ENCODE peak calls at places on chromosomes 11 and 22, in ten cellular contexts. B is pancreas, Z is sigmoid colon, P is mucosa of descending colon, T is transverse colon, M is neural progenitor cell, Q is psoas muscle, W is adipocyte, N is brain microvascular endothelial cell, C is tibial nerve. Y is an unnamed sample.

GRCh38 chr11:70811915-70812314 is 413.6 kb downstream of the CTTN start:
- DNase-seq in B (no peak), Z (no peak), P (no peak), T (no peak), M (no peak), Q (no peak), W (no peak), N (no peak), C (no peak), Y (no peak)

GRCh38 chr11:44621140-44621681 is 55.7 kb downstream of the CD82 start:
- DNase-seq in B (peak), Z (peak), P (peak), T (peak), M (peak), Q (peak), W (peak), N (peak), C (peak), Y (peak)

GRCh38 chr11:10654211-10655150 is 39.1 kb downstream of the IRAG1 start:
- DNase-seq in B (no peak), Z (peak), P (no peak), T (no peak), M (peak), Q (no peak), W (peak), N (no peak), C (no peak), Y (peak)

GRCh38 chr11:68503792-68504191 is 43.2 kb downstream of the PPP6R3 start:
- DNase-seq in B (no peak), Z (no peak), P (no peak), T (no peak), M (no peak), Q (no peak), W (no peak), N (no peak), C (no peak), Y (no peak)

GRCh38 chr22:31344369-31345330 is 1.5 kb downstream of the PATZ1 start:
- DNase-seq in B (peak), Z (peak), P (peak), T (peak), M (peak), Q (peak), W (peak), N (peak), C (peak), Y (peak)

GRCh38 chr22:50713571-50714056 is 24.4 kb upstream of the ACR start:
- DNase-seq in B (peak), Z (peak), P (no peak), T (no peak), M (no peak), Q (peak), W (no peak), N (no peak), C (peak), Y (no peak)

GRCh38 chr11:114317738-114318137 is 21.5 kb downstream of the NNMT start:
- DNase-seq in B (no peak), Z (no peak), P (no peak), T (no peak), M (peak), Q (no peak), W (peak), N (no peak), C (no peak), Y (peak)

GRCh38 chr11:131430466-131431176 is 60.2 kb downstream of the NTM start:
- DNase-seq in B (no peak), Z (no peak), P (no peak), T (no peak), M (no peak), Q (no peak), W (peak), N (no peak), C (peak), Y (no peak)

GRCh38 chr22:17634696-17635095 is 3.9 kb upstream of the BCL2L13 start:
- DNase-seq in B (no peak), Z (no peak), P (no peak), T (no peak), M (no peak), Q (no peak), W (no peak), N (no peak), C (no peak), Y (peak)

GRCh38 chr22:27990879-27991278 is 71.8 kb upstream of the PITPNB start:
- DNase-seq in B (peak), Z (peak), P (no peak), T (peak), M (peak), Q (peak), W (no peak), N (no peak), C (peak), Y (peak)

GRCh38 chr11:43689167-43689566 is 8.6 kb downstream of the HSD17B12 start:
- DNase-seq in B (no peak), Z (no peak), P (no peak), T (no peak), M (no peak), Q (no peak), W (no peak), N (no peak), C (no peak), Y (no peak)

GRCh38 chr11:130847517-130847916 is 68.8 kb downstream of the SNX19 start:
- DNase-seq in B (no peak), Z (no peak), P (no peak), T (no peak), M (no peak), Q (no peak), W (peak), N (peak), C (no peak), Y (peak)

GRCh38 chr22:20037419-20037818 is 16.5 kb downstream of the TANGO2 start:
- DNase-seq in B (no peak), Z (no peak), P (no peak), T (no peak), M (no peak), Q (no peak), W (no peak), N (no peak), C (no peak), Y (no peak)

GRCh38 chr22:36419177-36419911 is 31.6 kb upstream of the MYH9 start:
- DNase-seq in B (no peak), Z (peak), P (peak), T (peak), M (no peak), Q (no peak), W (peak), N (no peak), C (peak), Y (peak)

GRCh38 chr22:36413022-36413770 is 25.4 kb upstream of the MYH9 start:
- DNase-seq in B (no peak), Z (no peak), P (no peak), T (no peak), M (no peak), Q (no peak), W (no peak), N (no peak), C (no peak), Y (no peak)

GRCh38 chr22:36415415-36416168 is 27.8 kb upstream of the MYH9 start:
- DNase-seq in B (no peak), Z (no peak), P (no peak), T (no peak), M (no peak), Q (no peak), W (no peak), N (no peak), C (no peak), Y (no peak)

GRCh38 chr22:36419912-36420882 is 32.4 kb upstream of the MYH9 start:
- DNase-seq in B (no peak), Z (no peak), P (no peak), T (peak), M (no peak), Q (no peak), W (no peak), N (no peak), C (peak), Y (no peak)

DNA sequence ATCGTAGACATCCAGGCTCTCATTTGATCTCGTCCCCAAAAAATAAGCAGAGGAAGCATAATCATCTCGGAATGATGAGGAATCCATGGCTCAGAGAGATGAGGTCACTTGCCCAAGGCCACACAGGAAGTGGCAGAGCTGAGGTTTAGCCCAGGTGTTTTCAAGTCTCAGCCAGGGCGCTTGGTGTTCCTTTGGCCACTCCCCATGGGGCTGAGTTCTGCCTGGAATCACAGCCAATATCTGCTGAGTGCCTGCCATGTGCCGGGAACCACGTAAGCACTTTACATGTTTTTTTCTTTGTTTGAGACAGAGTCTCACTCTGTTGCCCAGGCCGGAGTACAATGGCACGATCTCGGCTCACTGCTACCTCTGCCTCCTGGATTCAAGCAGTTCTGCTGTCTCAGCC is 29.5 kb upstream of the MYH9 start:
- DNase-seq in B (peak), Z (no peak), P (peak), T (peak), M (no peak), Q (no peak), W (no peak), N (no peak), C (no peak), Y (no peak)
- H3K4me3 ChIP-seq in B (no peak), Z (no peak), P (no peak), T (no peak), M (no peak), Q (no peak), W (no peak), N (no peak), C (no peak), Y (no peak)

GRCh38 chr11:58578635-58579191 is at the start of gene ZFP91:
- DNase-seq in B (peak), Z (peak), P (peak), T (peak), M (peak), Q (peak), W (peak), N (peak), C (peak), Y (peak)
- H3K4me3 ChIP-seq in B (peak), Z (peak), P (peak), T (peak), M (peak), Q (peak), W (peak), N (peak), C (peak), Y (peak)

GRCh38 chr11:62443390-62444201 is 24.8 kb downstream of the SCGB1A1 start:
- DNase-seq in B (no peak), Z (peak), P (no peak), T (no peak), M (no peak), Q (peak), W (peak), N (no peak), C (peak), Y (peak)

GRCh38 chr11:62446091-62446490 is 27.3 kb downstream of the SCGB1A1 start:
- DNase-seq in B (no peak), Z (peak), P (peak), T (peak), M (no peak), Q (no peak), W (no peak), N (no peak), C (no peak), Y (no peak)

GRCh38 chr11:62444271-62444833 is 25.5 kb downstream of the SCGB1A1 start:
- DNase-seq in B (peak), Z (peak), P (peak), T (peak), M (peak), Q (peak), W (no peak), N (peak), C (peak), Y (peak)

GRCh38 chr11:62445314-62445740 is 26.5 kb downstream of the SCGB1A1 start:
- DNase-seq in B (no peak), Z (peak), P (peak), T (peak), M (no peak), Q (no peak), W (peak), N (no peak), C (peak), Y (peak)

DNA sequence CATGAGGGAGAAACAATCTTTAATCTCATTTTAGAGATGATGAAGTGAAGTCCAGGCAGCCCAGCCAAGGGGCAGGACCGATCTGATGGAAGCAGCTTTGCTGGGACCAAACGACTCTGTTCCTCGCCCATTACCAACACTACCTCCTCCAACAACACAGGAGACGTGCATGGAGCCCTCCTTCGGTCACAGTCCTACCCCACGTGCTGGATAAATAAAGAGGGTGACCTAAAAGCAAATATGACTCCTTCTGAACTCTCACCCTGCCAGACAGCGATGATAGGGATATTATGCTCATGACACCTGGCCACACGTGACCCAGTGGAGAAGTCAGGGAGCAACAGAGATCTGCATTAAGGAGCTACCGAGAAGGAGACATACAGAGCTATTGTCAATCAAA is 26.0 kb downstream of the SCGB1A1 start:
- DNase-seq in B (no peak), Z (peak), P (no peak), T (no peak), M (no peak), Q (no peak), W (no peak), N (no peak), C (no peak), Y (no peak)
- H3K4me3 ChIP-seq in B (no peak), Z (peak), P (no peak), T (peak), M (no peak), Q (peak), W (peak), N (peak), C (peak), Y (peak)

GRCh38 chr11:27293500-27294417 is 69.3 kb downstream of the CCDC34 start:
- DNase-seq in B (no peak), Z (no peak), P (no peak), T (no peak), M (no peak), Q (no peak), W (no peak), N (peak), C (no peak), Y (peak)

GRCh38 chr11:27294654-27295053 is 68.4 kb downstream of the CCDC34 start:
- DNase-seq in B (no peak), Z (no peak), P (no peak), T (peak), M (peak), Q (no peak), W (no peak), N (no peak), C (no peak), Y (no peak)

GRCh38 chr11:27291302-27291889 is 71.6 kb downstream of the CCDC34 start:
- DNase-seq in B (no peak), Z (no peak), P (peak), T (peak), M (peak), Q (no peak), W (no peak), N (no peak), C (no peak), Y (no peak)

GRCh38 chr11:27291954-27292641 is 70.9 kb downstream of the CCDC34 start:
- DNase-seq in B (no peak), Z (no peak), P (peak), T (peak), M (no peak), Q (no peak), W (no peak), N (no peak), C (no peak), Y (no peak)

GRCh38 chr11:27292642-27293020 is 70.4 kb downstream of the CCDC34 start:
- DNase-seq in B (no peak), Z (no peak), P (no peak), T (no peak), M (no peak), Q (no peak), W (no peak), N (no peak), C (no peak), Y (no peak)
- H3K4me3 ChIP-seq in B (no peak), Z (no peak), P (no peak), T (no peak), M (no peak), Q (no peak), W (no peak), N (no peak), C (no peak), Y (no peak)

DNA sequence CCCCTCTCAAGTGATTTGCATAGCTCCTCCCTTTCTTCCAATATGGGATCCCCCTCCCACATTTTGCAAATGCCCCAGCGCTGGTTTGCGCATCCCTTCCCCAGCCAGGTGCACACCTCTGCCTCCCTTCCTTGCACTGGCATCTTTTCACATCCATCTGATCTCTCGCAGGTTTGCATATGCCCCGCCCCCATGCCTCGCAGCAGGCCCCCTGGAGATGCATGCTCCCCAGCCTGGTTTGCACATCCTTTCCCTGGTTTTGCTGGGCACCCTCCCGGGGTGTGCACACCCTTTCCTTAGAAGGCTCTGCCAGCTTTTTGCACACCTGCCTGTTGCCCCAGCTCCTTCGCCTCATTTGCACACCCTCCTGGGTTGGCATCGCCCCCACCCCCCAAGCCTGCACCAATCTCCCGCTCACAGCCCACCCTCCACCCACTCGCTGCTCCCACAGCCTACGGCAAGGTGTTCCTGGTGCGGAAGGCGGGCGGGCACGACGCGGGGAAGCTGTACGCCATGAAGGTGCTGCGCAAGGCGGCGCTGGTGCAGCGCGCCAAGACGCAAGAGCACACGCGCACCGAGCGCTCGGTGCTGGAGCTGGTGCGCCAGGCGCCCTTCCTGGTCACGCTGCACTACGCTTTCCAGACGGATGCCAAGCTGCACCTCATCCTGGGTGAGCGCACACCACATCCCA is 895 bp downstream of the RPS6KA4 start:
- DNase-seq in B (no peak), Z (no peak), P (peak), T (peak), M (no peak), Q (no peak), W (no peak), N (no peak), C (no peak), Y (no peak)
- H3K4me3 ChIP-seq in B (peak), Z (peak), P (no peak), T (peak), M (peak), Q (peak), W (peak), N (peak), C (peak), Y (peak)

GRCh38 chr22:21816787-21817496 is 50.5 kb downstream of the MAPK1 start:
- DNase-seq in B (no peak), Z (no peak), P (no peak), T (no peak), M (no peak), Q (no peak), W (peak), N (peak), C (no peak), Y (peak)
- H3K4me3 ChIP-seq in B (no peak), Z (no peak), P (no peak), T (no peak), M (no peak), Q (no peak), W (no peak), N (no peak), C (no peak), Y (peak)

GRCh38 chr11:87296627-87297026 is 258.9 kb downstream of the TMEM135 start:
- DNase-seq in B (no peak), Z (no peak), P (no peak), T (no peak), M (no peak), Q (no peak), W (no peak), N (no peak), C (no peak), Y (no peak)
- H3K4me3 ChIP-seq in B (no peak), Z (no peak), P (no peak), T (no peak), M (no peak), Q (no peak), W (no peak), N (no peak), C (no peak), Y (no peak)

DNA sequence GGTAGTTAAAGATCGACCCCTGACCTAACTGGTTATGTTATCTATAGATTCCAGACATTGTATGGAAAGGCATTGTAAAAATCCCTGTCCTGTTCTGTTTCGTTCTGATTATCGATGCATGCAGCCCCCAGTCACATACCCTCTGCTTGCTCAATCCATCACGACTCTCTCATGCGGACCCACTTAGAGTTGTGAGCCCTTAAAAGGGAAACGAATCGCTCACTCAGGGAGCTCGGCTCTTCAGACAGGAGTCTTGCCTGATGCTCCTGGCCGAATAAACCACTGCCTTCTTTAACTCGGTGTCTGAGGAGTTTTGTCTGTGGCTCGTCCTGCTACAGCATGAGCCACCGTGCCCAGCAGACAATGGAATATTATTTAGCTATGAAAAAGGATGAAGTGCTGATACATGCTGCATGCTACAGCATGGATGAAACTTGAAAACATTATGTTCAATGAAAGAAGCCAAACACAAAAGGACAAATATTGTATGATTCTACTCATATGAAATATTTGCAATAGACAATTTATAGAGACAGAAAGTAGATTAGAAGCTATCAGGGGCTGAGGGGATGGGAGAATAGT is 12.0 kb upstream of the LGALS2 start:
- DNase-seq in B (no peak), Z (no peak), P (no peak), T (no peak), M (no peak), Q (no peak), W (no peak), N (no peak), C (no peak), Y (no peak)
- H3K4me3 ChIP-seq in B (no peak), Z (no peak), P (no peak), T (no peak), M (peak), Q (peak), W (peak), N (no peak), C (no peak), Y (no peak)

Y was measured in fibroblast of pulmonary artery.